ENCODE peak calls at places on chromosomes 7 and 10, in five cellular contexts. M is A549, C is IMR-90, E is K562, N is HepG2. G is an unnamed sample.

GRCh38 chr7:132773527-132773956 is 197.3 kb upstream of the PLXNA4 start:
- DNase-seq in E (no peak), C (peak), M (no peak), N (no peak), G (no peak)

GRCh38 chr7:8125680-8126444 is 136.1 kb downstream of the ICA1 start:
- DNase-seq in C (no peak), N (no peak), M (no peak), E (no peak), G (no peak)

GRCh38 chr7:13915891-13916290 is 73.6 kb downstream of the ETV1 start:
- DNase-seq in C (no peak), N (no peak), E (no peak), M (no peak), G (no peak)

GRCh38 chr7:93198472-93198871 is 27.8 kb downstream of the HEPACAM2 start:
- DNase-seq in E (no peak), M (no peak), N (no peak), C (no peak), G (no peak)

GRCh38 chr7:68417659-68418058 is 1180.6 kb upstream of the AUTS2 start:
- DNase-seq in M (no peak), C (no peak), N (no peak), E (peak), G (no peak)

GRCh38 chr7:127895814-127896280 is 135.4 kb downstream of the LRRC4 start:
- DNase-seq in C (no peak), E (peak), M (no peak), N (no peak), G (no peak)

GRCh38 chr7:36814311-36814710 is 90.0 kb upstream of the AOAH start:
- DNase-seq in N (no peak), C (no peak), M (no peak), E (no peak), G (no peak)

GRCh38 chr7:70647801-70648491 is 484.0 kb upstream of the GALNT17 start:
- DNase-seq in N (no peak), M (no peak), E (no peak), C (peak), G (no peak)

GRCh38 chr10:99612167-99612831 is 7.9 kb downstream of the SLC25A28 start:
- DNase-seq in E (peak), N (peak), C (peak), M (peak), G (no peak)

GRCh38 chr10:102009801-102010425 is 46.1 kb downstream of the ARMH3 start:
- DNase-seq in C (peak), E (no peak), N (peak), M (peak), G (no peak)

GRCh38 chr10:63547628-63548356 is 26.6 kb downstream of the REEP3 start:
- DNase-seq in C (peak), E (no peak), M (no peak), N (no peak), G (no peak)

GRCh38 chr7:149690688-149691446 is 82.5 kb downstream of the ZNF467 start:
- DNase-seq in N (peak), M (peak), E (peak), C (peak), G (peak)

GRCh38 chr7:20183086-20183485 is 34.1 kb downstream of the MACC1 start:
- DNase-seq in M (no peak), C (no peak), E (no peak), N (no peak), G (no peak)

GRCh38 chr7:156610130-156610529 is 30.4 kb upstream of the RNF32 start:
- DNase-seq in N (no peak), E (no peak), M (no peak), C (no peak), G (no peak)

DNA sequence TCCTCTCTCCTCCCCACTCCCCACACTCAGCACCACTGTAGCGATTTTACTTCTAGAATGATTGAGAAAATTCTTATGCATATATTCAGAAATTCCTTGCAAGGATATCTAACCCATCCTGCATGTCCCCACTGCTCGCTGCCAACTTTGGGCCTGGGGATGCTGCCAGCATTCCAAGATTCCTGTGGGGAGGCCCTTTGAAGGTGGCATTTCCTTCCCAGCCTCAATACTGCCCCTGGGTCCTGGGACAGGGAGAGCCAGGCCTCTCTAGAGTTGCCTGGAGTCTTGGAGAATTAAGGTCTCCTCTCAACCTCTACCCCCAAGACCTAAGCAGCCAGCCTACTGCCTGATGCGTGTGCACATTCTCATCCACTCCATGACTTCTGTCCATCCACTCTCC is 303.5 kb downstream of the NEBL start:
- DNase-seq in E (no peak), M (no peak), C (no peak), N (no peak), G (no peak)
- TF ChIP-seq MAFK in E (no peak), M (no peak), C (no peak), N (no peak), G (no peak)

GRCh38 chr10:59465089-59465488 is 102.7 kb upstream of the FAM13C start:
- DNase-seq in E (no peak), M (no peak), C (peak), N (peak), G (no peak)
- TF ChIP-seq MAFK in E (no peak), M (no peak), C (no peak), N (no peak), G (no peak)

GRCh38 chr7:151795168-151795754 is 81.7 kb downstream of the PRKAG2 start:
- DNase-seq in N (no peak), E (no peak), M (no peak), C (no peak), G (no peak)
- TF ChIP-seq MAFK in N (no peak), E (no peak), M (no peak), C (no peak), G (no peak)

DNA sequence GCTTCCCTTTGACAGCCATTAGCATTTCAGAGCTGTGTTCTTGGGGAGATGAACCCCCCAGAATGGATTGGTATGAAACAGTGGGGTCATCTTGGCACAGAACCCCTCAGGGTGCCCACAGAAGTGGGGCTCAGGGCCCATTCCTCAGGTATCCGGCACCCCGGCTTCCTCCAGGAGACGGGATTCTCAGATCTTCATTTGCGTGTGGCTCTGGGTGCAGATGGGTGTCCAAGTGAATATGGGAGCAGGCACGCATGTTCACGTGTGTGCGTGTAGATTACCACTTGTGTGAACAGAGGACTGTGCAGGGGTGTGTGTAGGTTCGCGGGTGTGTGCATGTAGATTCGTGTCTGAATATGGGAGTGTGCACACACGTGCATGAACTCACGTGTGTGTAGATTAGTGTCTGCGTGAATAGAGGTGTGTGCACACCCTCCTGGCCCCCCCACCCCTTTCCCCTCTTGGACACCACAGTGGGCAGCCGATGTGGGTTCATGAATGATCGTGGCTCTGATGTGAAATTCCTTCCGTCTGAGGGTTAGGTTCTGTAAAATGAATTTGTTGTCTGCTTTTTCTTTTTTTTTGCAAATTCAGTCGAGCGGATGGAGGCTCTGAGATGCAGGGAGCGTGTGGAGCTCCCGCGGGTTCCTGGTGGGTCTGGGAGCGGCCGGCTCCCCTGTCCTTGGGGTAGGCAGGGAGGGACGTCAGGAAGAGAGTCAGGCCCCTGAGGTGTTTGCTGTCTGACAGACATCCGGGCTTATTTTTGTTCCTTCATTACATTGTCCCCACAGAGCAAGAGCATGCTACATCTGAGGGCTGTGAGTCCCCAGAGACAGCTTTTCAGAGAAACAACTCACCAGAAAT is 7.4 kb downstream of the ELFN1 start:
- DNase-seq in E (no peak), N (no peak), M (no peak), C (no peak), G (no peak)
- TF ChIP-seq MAFK in E (no peak), N (no peak), M (no peak), C (no peak), G (no peak)

GRCh38 chr10:15489431-15489830 is 118.3 kb upstream of the FAM171A1 start:
- DNase-seq in C (no peak), N (no peak), M (no peak), E (no peak), G (no peak)
- TF ChIP-seq MAFK in C (no peak), N (no peak), M (no peak), E (no peak), G (no peak)

DNA sequence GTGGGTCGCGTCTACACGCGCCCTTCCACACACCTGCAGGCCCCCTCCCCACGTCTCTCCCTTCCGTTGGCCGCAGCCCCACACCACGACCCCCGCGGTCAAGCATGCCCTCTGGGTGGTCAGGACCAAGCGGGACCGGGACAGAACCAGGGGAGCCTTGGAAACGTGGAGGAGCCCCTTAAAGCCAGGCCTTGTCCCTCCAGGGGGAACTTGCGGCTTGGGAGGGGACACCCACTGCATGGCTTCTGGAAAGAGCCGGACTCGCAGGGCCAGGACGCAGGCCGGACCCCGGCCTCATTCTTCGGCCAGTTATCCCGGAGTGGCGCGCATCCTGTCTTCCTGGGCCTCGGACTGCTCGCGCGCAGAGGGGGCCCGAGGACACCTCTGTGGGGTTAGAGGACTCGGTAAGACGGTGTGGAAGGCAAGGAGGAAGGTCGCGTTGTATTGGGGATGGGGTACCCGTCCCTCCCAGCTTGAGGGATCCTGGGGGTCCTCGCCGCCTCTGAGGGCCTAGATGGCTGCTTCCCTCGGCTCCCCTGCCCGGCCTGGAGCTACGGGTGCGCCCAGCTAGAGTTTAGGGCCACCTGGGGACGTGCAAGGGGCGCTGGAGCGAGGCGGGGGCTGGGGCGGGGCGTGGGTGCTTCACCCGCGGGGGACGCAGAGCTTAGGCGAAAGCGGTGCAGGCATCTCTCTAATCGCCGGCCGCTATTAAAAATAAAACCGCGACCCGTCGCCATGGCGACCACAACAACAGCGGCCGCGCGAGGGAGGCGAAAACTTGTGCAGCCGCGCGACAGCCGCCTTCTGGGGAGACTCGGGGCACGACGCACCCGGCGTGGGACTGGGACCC is 1.8 kb upstream of the PDGFA start:
- DNase-seq in E (peak), M (peak), C (peak), N (no peak), G (peak)
- TF ChIP-seq MAFK in E (no peak), M (no peak), C (no peak), N (no peak), G (no peak)

GRCh38 chr7:81887098-81887497 is 117.3 kb upstream of the HGF start:
- DNase-seq in M (no peak), C (peak), N (no peak), E (no peak), G (no peak)
- TF ChIP-seq MAFK in M (no peak), C (no peak), N (no peak), E (no peak), G (no peak)